ENCODE peak calls at places on chromosomes 16 and 17, in six cellular contexts. One of them, this sample, is unnamed.

GRCh38 chr16:72537684-72538083 is 365.7 kb upstream of the PMFBP1 start:
- DNase-seq in A549: no peak
- DNase-seq in Peyer's patch: no peak
- DNase-seq in WERI-Rb-1: no peak
- DNase-seq in CD8-positive, alpha-beta T cell: no peak
- DNase-seq in AG10803: peak
- DNase-seq in this sample: no peak

GRCh38 chr16:61246592-61246991 is 789.6 kb downstream of the CDH8 start:
- DNase-seq in AG10803: no peak
- DNase-seq in Peyer's patch: no peak
- DNase-seq in A549: no peak
- DNase-seq in CD8-positive, alpha-beta T cell: no peak
- DNase-seq in WERI-Rb-1: no peak
- DNase-seq in this sample: no peak

GRCh38 chr17:32529604-32530003 is 42.8 kb downstream of the CDK5R1 start:
- DNase-seq in A549: no peak
- DNase-seq in Peyer's patch: no peak
- DNase-seq in WERI-Rb-1: no peak
- DNase-seq in AG10803: no peak
- DNase-seq in CD8-positive, alpha-beta T cell: no peak
- DNase-seq in this sample: no peak

GRCh38 chr16:50858376-50858775 is 116.5 kb downstream of the CYLD start:
- DNase-seq in WERI-Rb-1: no peak
- DNase-seq in AG10803: no peak
- DNase-seq in CD8-positive, alpha-beta T cell: no peak
- DNase-seq in A549: no peak
- DNase-seq in Peyer's patch: no peak
- DNase-seq in this sample: no peak

GRCh38 chr17:77280304-77280910 is 139.6 kb downstream of the SEC14L1 start:
- DNase-seq in A549: no peak
- DNase-seq in AG10803: peak
- DNase-seq in CD8-positive, alpha-beta T cell: no peak
- DNase-seq in Peyer's patch: no peak
- DNase-seq in WERI-Rb-1: no peak
- DNase-seq in this sample: peak

GRCh38 chr16:13112639-13113038 is 211.2 kb downstream of the SHISA9 start:
- DNase-seq in WERI-Rb-1: no peak
- DNase-seq in CD8-positive, alpha-beta T cell: no peak
- DNase-seq in A549: no peak
- DNase-seq in Peyer's patch: no peak
- DNase-seq in AG10803: no peak
- DNase-seq in this sample: no peak

GRCh38 chr16:73298562-73298961 is 250.6 kb upstream of the ZFHX3 start:
- DNase-seq in AG10803: peak
- DNase-seq in CD8-positive, alpha-beta T cell: no peak
- DNase-seq in A549: no peak
- DNase-seq in Peyer's patch: no peak
- DNase-seq in WERI-Rb-1: no peak
- DNase-seq in this sample: no peak

GRCh38 chr16:68640972-68641371 is 4.1 kb upstream of the CDH3 start:
- DNase-seq in Peyer's patch: no peak
- DNase-seq in CD8-positive, alpha-beta T cell: no peak
- DNase-seq in WERI-Rb-1: no peak
- DNase-seq in A549: no peak
- DNase-seq in AG10803: peak
- DNase-seq in this sample: no peak

GRCh38 chr17:13283606-13284005 is 265.8 kb upstream of the ELAC2 start:
- DNase-seq in WERI-Rb-1: no peak
- DNase-seq in CD8-positive, alpha-beta T cell: no peak
- DNase-seq in AG10803: no peak
- DNase-seq in Peyer's patch: no peak
- DNase-seq in A549: no peak
- DNase-seq in this sample: no peak

GRCh38 chr17:28065706-28066105 is 23.2 kb downstream of the NLK start:
- DNase-seq in CD8-positive, alpha-beta T cell: no peak
- DNase-seq in Peyer's patch: no peak
- DNase-seq in A549: no peak
- DNase-seq in AG10803: no peak
- DNase-seq in WERI-Rb-1: no peak
- DNase-seq in this sample: no peak

GRCh38 chr17:27339836-27340550 is 46.1 kb downstream of the WSB1 start:
- DNase-seq in WERI-Rb-1: no peak
- DNase-seq in AG10803: no peak
- DNase-seq in CD8-positive, alpha-beta T cell: no peak
- DNase-seq in Peyer's patch: no peak
- DNase-seq in A549: peak
- DNase-seq in this sample: no peak

GRCh38 chr17:67377727-67378443 is 804 bp downstream of the PITPNC1 start:
- DNase-seq in Peyer's patch: peak
- DNase-seq in CD8-positive, alpha-beta T cell: no peak
- DNase-seq in WERI-Rb-1: peak
- DNase-seq in A549: peak
- DNase-seq in AG10803: peak
- DNase-seq in this sample: no peak

GRCh38 chr17:1039511-1040215 is 42.7 kb downstream of the TIMM22 start:
- DNase-seq in WERI-Rb-1: peak
- DNase-seq in AG10803: no peak
- DNase-seq in Peyer's patch: no peak
- DNase-seq in CD8-positive, alpha-beta T cell: no peak
- DNase-seq in A549: no peak
- DNase-seq in this sample: no peak

GRCh38 chr17:49555495-49556018 is 20.1 kb upstream of the NXPH3 start:
- DNase-seq in WERI-Rb-1: no peak
- DNase-seq in A549: no peak
- DNase-seq in CD8-positive, alpha-beta T cell: no peak
- DNase-seq in Peyer's patch: no peak
- DNase-seq in AG10803: no peak
- DNase-seq in this sample: no peak

GRCh38 chr17:50177983-50178834 is 12.4 kb downstream of the SGCA start:
- DNase-seq in WERI-Rb-1: peak
- DNase-seq in A549: peak
- DNase-seq in AG10803: peak
- DNase-seq in Peyer's patch: peak
- DNase-seq in CD8-positive, alpha-beta T cell: peak
- DNase-seq in this sample: peak

GRCh38 chr16:11386054-11386680 is 40.9 kb downstream of the RMI2 start:
- DNase-seq in CD8-positive, alpha-beta T cell: no peak
- DNase-seq in Peyer's patch: no peak
- DNase-seq in WERI-Rb-1: no peak
- DNase-seq in AG10803: no peak
- DNase-seq in A549: no peak
- DNase-seq in this sample: no peak

GRCh38 chr16:23156946-23157460 is 7.8 kb upstream of the USP31 start:
- DNase-seq in CD8-positive, alpha-beta T cell: no peak
- DNase-seq in WERI-Rb-1: no peak
- DNase-seq in AG10803: no peak
- DNase-seq in A549: no peak
- DNase-seq in Peyer's patch: no peak
- DNase-seq in this sample: no peak

GRCh38 chr16:83781-84615 is 6.0 kb downstream of the MPG start:
- DNase-seq in A549: no peak
- DNase-seq in AG10803: no peak
- DNase-seq in CD8-positive, alpha-beta T cell: no peak
- DNase-seq in Peyer's patch: peak
- DNase-seq in WERI-Rb-1: no peak
- DNase-seq in this sample: no peak

GRCh38 chr17:68514809-68515208 is 2.6 kb downstream of the PRKAR1A start:
- DNase-seq in AG10803: peak
- DNase-seq in A549: no peak
- DNase-seq in Peyer's patch: no peak
- DNase-seq in WERI-Rb-1: no peak
- DNase-seq in CD8-positive, alpha-beta T cell: no peak
- DNase-seq in this sample: no peak

GRCh38 chr17:27976331-27976730 is 66.1 kb upstream of the NLK start:
- DNase-seq in A549: no peak
- DNase-seq in CD8-positive, alpha-beta T cell: no peak
- DNase-seq in Peyer's patch: no peak
- DNase-seq in WERI-Rb-1: no peak
- DNase-seq in AG10803: no peak
- DNase-seq in this sample: no peak

GRCh38 chr16:25877103-25877502 is 185.3 kb downstream of the HS3ST4 start:
- DNase-seq in CD8-positive, alpha-beta T cell: no peak
- DNase-seq in A549: no peak
- DNase-seq in Peyer's patch: no peak
- DNase-seq in WERI-Rb-1: no peak
- DNase-seq in AG10803: no peak
- DNase-seq in this sample: no peak

GRCh38 chr16:50114357-50115129 is 38.6 kb upstream of the TENT4B start:
- DNase-seq in WERI-Rb-1: no peak
- DNase-seq in CD8-positive, alpha-beta T cell: no peak
- DNase-seq in A549: no peak
- DNase-seq in Peyer's patch: no peak
- DNase-seq in AG10803: no peak
- DNase-seq in this sample: no peak

GRCh38 chr16:88468289-88469129 is 15.4 kb downstream of the ZFPM1 start:
- DNase-seq in A549: peak
- DNase-seq in Peyer's patch: no peak
- DNase-seq in CD8-positive, alpha-beta T cell: no peak
- DNase-seq in AG10803: no peak
- DNase-seq in WERI-Rb-1: peak
- DNase-seq in this sample: no peak

GRCh38 chr17:37605081-37605480 is 4.1 kb downstream of the SYNRG start:
- DNase-seq in WERI-Rb-1: no peak
- DNase-seq in CD8-positive, alpha-beta T cell: no peak
- DNase-seq in A549: no peak
- DNase-seq in AG10803: no peak
- DNase-seq in Peyer's patch: no peak
- DNase-seq in this sample: no peak

GRCh38 chr17:81510798-81511549 is 1.6 kb downstream of the ACTG1 start:
- DNase-seq in WERI-Rb-1: peak
- DNase-seq in CD8-positive, alpha-beta T cell: no peak
- DNase-seq in A549: no peak
- DNase-seq in Peyer's patch: peak
- DNase-seq in AG10803: no peak
- DNase-seq in this sample: peak

GRCh38 chr16:80739523-80739922 is 64.9 kb downstream of the CDYL2 start:
- DNase-seq in CD8-positive, alpha-beta T cell: no peak
- DNase-seq in A549: no peak
- DNase-seq in AG10803: no peak
- DNase-seq in WERI-Rb-1: no peak
- DNase-seq in Peyer's patch: no peak
- DNase-seq in this sample: no peak

GRCh38 chr17:71530227-71530626 is 590.6 kb upstream of the SOX9 start:
- DNase-seq in CD8-positive, alpha-beta T cell: no peak
- DNase-seq in Peyer's patch: no peak
- DNase-seq in AG10803: peak
- DNase-seq in A549: no peak
- DNase-seq in WERI-Rb-1: no peak
- DNase-seq in this sample: peak

GRCh38 chr16:89256651-89257254 is 39.2 kb downstream of the ZNF778 start:
- DNase-seq in AG10803: peak
- DNase-seq in A549: peak
- DNase-seq in CD8-positive, alpha-beta T cell: peak
- DNase-seq in Peyer's patch: no peak
- DNase-seq in WERI-Rb-1: no peak
- DNase-seq in this sample: peak

GRCh38 chr16:80552277-80552676 is 11.5 kb downstream of the DYNLRB2 start:
- DNase-seq in WERI-Rb-1: no peak
- DNase-seq in Peyer's patch: no peak
- DNase-seq in A549: no peak
- DNase-seq in AG10803: no peak
- DNase-seq in CD8-positive, alpha-beta T cell: no peak
- DNase-seq in this sample: no peak

GRCh38 chr16:54236761-54237160 is 49.8 kb downstream of the IRX3 start:
- DNase-seq in AG10803: peak
- DNase-seq in CD8-positive, alpha-beta T cell: no peak
- DNase-seq in WERI-Rb-1: no peak
- DNase-seq in A549: no peak
- DNase-seq in Peyer's patch: no peak
- DNase-seq in this sample: no peak

DNA sequence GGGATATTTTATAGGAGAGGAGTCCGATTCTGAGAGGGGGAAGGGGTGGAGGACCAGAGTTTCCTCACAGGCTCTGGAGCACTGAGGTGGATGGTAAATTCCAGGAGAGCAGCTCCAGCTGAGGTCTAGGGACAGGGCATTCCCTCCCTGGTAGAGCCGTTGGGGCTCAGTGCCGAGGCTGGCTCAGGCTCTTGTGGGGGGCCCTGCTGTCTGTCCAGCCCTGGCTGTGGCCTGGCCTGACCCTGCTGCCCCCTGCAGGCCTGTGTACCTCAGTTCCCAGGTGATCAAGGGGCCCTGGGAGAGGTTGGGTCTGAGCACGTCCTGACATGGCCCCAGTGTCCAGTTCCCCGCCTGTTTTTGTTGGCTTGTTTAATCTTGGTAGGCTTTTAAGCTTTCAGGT is 16.8 kb downstream of the ZNF750 start:
- DNase-seq in A549: peak
- DNase-seq in AG10803: no peak
- DNase-seq in WERI-Rb-1: peak
- DNase-seq in CD8-positive, alpha-beta T cell: no peak
- DNase-seq in Peyer's patch: no peak
- DNase-seq in this sample: no peak
- TF ChIP-seq CTCF in A549: peak
- TF ChIP-seq CTCF in AG10803: no peak
- TF ChIP-seq CTCF in WERI-Rb-1: peak
- TF ChIP-seq CTCF in CD8-positive, alpha-beta T cell: no peak
- TF ChIP-seq CTCF in Peyer's patch: no peak
- TF ChIP-seq CTCF in this sample: no peak

GRCh38 chr16:2056681-2057407 is 9.1 kb downstream of the TSC2 start:
- DNase-seq in A549: no peak
- DNase-seq in WERI-Rb-1: no peak
- DNase-seq in CD8-positive, alpha-beta T cell: no peak
- DNase-seq in Peyer's patch: no peak
- DNase-seq in AG10803: peak
- DNase-seq in this sample: no peak
- TF ChIP-seq CTCF in A549: no peak
- TF ChIP-seq CTCF in WERI-Rb-1: peak
- TF ChIP-seq CTCF in CD8-positive, alpha-beta T cell: no peak
- TF ChIP-seq CTCF in Peyer's patch: no peak
- TF ChIP-seq CTCF in AG10803: peak
- TF ChIP-seq CTCF in this sample: no peak

DNA sequence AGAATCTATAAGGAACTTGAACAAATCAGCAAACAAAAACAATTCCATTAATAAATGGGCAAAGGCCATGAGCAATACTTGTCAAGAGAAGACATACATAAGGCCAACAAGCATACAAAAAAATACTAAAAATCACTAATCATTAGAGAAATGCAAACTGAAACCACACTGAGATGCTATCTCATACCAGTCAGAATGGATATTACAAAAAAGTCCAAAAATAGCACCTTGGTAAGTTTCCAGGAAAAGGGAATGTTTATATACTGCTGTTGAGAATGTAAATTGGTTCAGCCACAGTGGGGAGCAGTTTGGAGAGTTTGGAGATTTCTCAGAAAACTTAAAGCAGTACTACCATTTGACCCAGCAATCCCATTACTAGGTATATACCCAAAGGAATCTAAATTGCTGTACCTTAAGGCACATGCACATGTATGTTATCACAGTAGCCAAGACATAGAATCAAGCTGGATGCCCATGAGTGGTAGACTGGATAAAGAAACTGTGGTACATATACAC is 467.7 kb downstream of the CDH11 start:
- DNase-seq in A549: no peak
- DNase-seq in AG10803: peak
- DNase-seq in CD8-positive, alpha-beta T cell: no peak
- DNase-seq in Peyer's patch: no peak
- DNase-seq in WERI-Rb-1: no peak
- DNase-seq in this sample: no peak
- TF ChIP-seq CTCF in A549: no peak
- TF ChIP-seq CTCF in AG10803: peak
- TF ChIP-seq CTCF in CD8-positive, alpha-beta T cell: no peak
- TF ChIP-seq CTCF in Peyer's patch: no peak
- TF ChIP-seq CTCF in WERI-Rb-1: no peak
- TF ChIP-seq CTCF in this sample: no peak

GRCh38 chr16:67173808-67174705 is 3.7 kb downstream of the NOL3 start:
- DNase-seq in Peyer's patch: peak
- DNase-seq in WERI-Rb-1: peak
- DNase-seq in A549: peak
- DNase-seq in CD8-positive, alpha-beta T cell: peak
- DNase-seq in AG10803: peak
- DNase-seq in this sample: peak
- TF ChIP-seq CTCF in Peyer's patch: no peak
- TF ChIP-seq CTCF in WERI-Rb-1: peak
- TF ChIP-seq CTCF in A549: peak
- TF ChIP-seq CTCF in CD8-positive, alpha-beta T cell: peak
- TF ChIP-seq CTCF in AG10803: peak
- TF ChIP-seq CTCF in this sample: peak